ENCODE peak calls at places on chromosomes 16 and 17, in seven cellular contexts. F is WERI-Rb-1, D is endothelial cell, X is A549, E is uterus, I is stomach, B is neural crest cell. V is an unnamed sample.

GRCh38 chr17:47862621-47863440 is 11.9 kb upstream of the SP6 start:
- DNase-seq in F (no peak), D (no peak), X (peak; percentile 91), E (no peak), I (no peak), B (no peak), V (no peak)

GRCh38 chr16:56332464-56333079 is 92.8 kb downstream of the AMFR start:
- DNase-seq in F (peak; percentile 87), D (peak; percentile 52), X (peak; percentile 79), E (peak; percentile 25), I (peak; percentile 68), B (peak; percentile 63), V (peak; percentile 41)

GRCh38 chr17:76447931-76448652 is 4.9 kb downstream of the UBE2O start:
- DNase-seq in F (no peak), D (no peak), X (no peak), E (no peak), I (no peak), B (no peak), V (no peak)

GRCh38 chr17:45135978-45136791 is 698 bp downstream of the ACBD4 start:
- DNase-seq in F (no peak), D (no peak), X (no peak), E (no peak), I (no peak), B (no peak), V (no peak)

GRCh38 chr17:44956076-44956475 is 8.5 kb upstream of the KIF18B start:
- DNase-seq in F (no peak), D (no peak), X (no peak), E (no peak), I (no peak), B (no peak), V (no peak)

GRCh38 chr17:74211141-74211928 is 2.0 kb upstream of the TTYH2 start:
- DNase-seq in F (no peak), D (no peak), X (no peak), E (no peak), I (no peak), B (no peak), V (no peak)

GRCh38 chr16:69106491-69107291 is 1.2 kb downstream of the HAS3 start:
- DNase-seq in F (no peak), D (no peak), X (peak; percentile 36), E (no peak), I (no peak), B (peak; percentile 28), V (peak; percentile 69)

GRCh38 chr16:27595993-27596392 is 46.0 kb downstream of the KATNIP start:
- DNase-seq in F (peak; percentile 83), D (no peak), X (no peak), E (no peak), I (no peak), B (no peak), V (no peak)

GRCh38 chr16:10992112-10992511 is 47.7 kb downstream of the CLEC16A start:
- DNase-seq in F (no peak), D (no peak), X (no peak), E (no peak), I (no peak), B (no peak), V (no peak)

GRCh38 chr17:77254961-77255741 is 114.4 kb downstream of the SEC14L1 start:
- DNase-seq in F (no peak), D (no peak), X (peak; percentile 93), E (no peak), I (peak; percentile 53), B (no peak), V (no peak)

GRCh38 chr16:30571444-30572322 is at the start of gene ZNF688:
- DNase-seq in F (peak; percentile 97), D (peak; percentile 83), X (peak; percentile 97), E (peak; percentile 96), I (peak; percentile 94), B (peak; percentile 81), V (peak; percentile 96)

GRCh38 chr17:10265100-10265810 is 66.8 kb upstream of the GAS7 start:
- DNase-seq in F (no peak), D (no peak), X (no peak), E (no peak), I (no peak), B (no peak), V (no peak)

GRCh38 chr16:81650982-81651562 is 128.0 kb upstream of the PLCG2 start:
- DNase-seq in F (no peak), D (no peak), X (no peak), E (peak; percentile 79), I (peak; percentile 50), B (no peak), V (no peak)

GRCh38 chr16:87927195-87927562 is 9.2 kb downstream of the CA5A start:
- DNase-seq in F (no peak), D (no peak), X (no peak), E (no peak), I (no peak), B (no peak), V (no peak)
- TF ChIP-seq CTCF in F (peak; percentile 11), D (no peak), X (peak; percentile 9), E (no peak), I (no peak), B (no peak), V (no peak)

GRCh38 chr17:37358098-37358829 is 17.5 kb upstream of the C17orf78 start:
- DNase-seq in F (peak; percentile 87), D (peak; percentile 65), X (peak; percentile 82), E (peak; percentile 47), I (peak; percentile 43), B (peak; percentile 59), V (peak; percentile 63)

GRCh38 chr17:37361543-37361942 is 14.2 kb upstream of the C17orf78 start:
- DNase-seq in F (peak; percentile 35), D (no peak), X (no peak), E (no peak), I (no peak), B (no peak), V (no peak)

GRCh38 chr17:37359682-37360188 is 16.1 kb upstream of the C17orf78 start:
- DNase-seq in F (no peak), D (no peak), X (no peak), E (no peak), I (no peak), B (no peak), V (no peak)

GRCh38 chr17:37360632-37361031 is 15.2 kb upstream of the C17orf78 start:
- DNase-seq in F (no peak), D (no peak), X (peak; percentile 62), E (no peak), I (no peak), B (no peak), V (no peak)

DNA sequence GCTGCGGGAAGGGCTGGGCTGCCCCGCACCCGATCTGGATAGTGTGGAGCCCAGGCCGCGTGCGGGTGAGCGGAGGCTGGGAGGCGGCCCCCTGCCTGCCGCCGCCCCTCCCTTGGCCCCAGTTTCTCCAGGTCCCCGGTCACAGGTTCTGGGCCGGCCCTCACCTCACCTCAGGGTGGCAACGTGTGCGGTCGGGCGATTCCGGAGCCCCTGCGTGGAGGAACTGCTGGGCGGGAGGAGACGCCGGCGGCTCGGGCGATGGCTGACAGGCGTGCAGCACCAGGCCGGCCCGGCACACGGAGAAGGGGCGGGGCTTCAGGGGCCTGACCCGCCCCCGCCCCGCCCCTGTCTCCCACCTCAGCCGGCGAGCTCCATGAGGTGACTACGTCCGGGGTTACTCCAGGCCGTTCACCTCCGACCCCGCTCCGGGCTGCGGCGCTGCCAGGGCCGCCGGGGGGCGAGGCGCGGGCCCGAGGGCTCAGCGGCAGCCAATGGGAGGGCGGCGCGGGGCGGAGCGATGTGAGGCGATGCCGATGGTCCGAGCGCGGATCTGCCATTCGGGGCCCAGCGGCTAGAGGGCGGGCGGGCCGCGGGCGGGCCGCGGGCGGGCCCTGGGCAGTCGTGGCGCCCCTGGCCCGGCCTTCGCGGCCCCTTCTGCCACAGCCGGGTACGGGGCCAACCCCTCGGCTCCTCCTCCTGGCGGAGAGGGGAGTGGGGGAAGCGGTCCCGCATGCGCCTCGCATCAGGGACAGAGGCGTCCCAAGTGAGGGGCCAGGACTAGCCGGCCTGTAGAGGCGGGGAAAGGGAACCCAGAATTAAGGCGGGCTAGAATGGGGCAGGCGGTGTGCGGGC is 16.7 kb upstream of the C17orf78 start:
- DNase-seq in F (peak; percentile 97), D (peak; percentile 99), X (peak; percentile 96), E (peak; percentile 97), I (peak; percentile 95), B (peak; percentile 96), V (peak; percentile 99)
- TF ChIP-seq CTCF in F (peak; percentile 14), D (peak; percentile 55), X (peak; percentile 9), E (peak; percentile 52), I (no peak), B (peak; percentile 44), V (no peak)

GRCh38 chr16:90026135-90026534 is 6.9 kb upstream of the DBNDD1 start:
- DNase-seq in F (no peak), D (no peak), X (no peak), E (no peak), I (no peak), B (no peak), V (no peak)

GRCh38 chr16:90031186-90031930 is 12.1 kb upstream of the DBNDD1 start:
- DNase-seq in F (no peak), D (no peak), X (no peak), E (no peak), I (no peak), B (no peak), V (no peak)

GRCh38 chr16:90028985-90029384 is 9.7 kb upstream of the DBNDD1 start:
- DNase-seq in F (no peak), D (no peak), X (no peak), E (no peak), I (no peak), B (no peak), V (no peak)

GRCh38 chr16:90031931-90032663 is 12.8 kb upstream of the DBNDD1 start:
- DNase-seq in F (no peak), D (no peak), X (no peak), E (no peak), I (no peak), B (peak; percentile 41), V (no peak)

DNA sequence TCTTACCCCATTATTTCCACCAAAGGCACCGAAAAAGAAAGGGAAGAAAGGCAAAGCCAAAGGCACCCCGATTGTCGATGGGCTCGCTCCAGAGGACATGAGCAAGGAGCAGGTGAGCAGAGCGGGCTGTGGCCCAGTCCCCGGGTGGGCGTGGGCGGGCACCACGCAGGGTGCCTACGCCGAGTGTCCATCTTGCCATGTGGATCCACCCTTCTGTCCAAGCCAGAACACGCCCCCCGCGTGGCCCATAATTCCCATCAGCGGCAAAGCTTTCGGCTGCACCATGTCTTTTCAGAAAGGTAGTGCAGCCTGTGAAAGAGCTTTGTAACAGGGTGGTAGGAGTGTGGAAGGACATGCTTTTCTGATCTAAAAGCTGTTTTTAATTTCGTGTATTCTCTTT is 8.4 kb upstream of the DBNDD1 start:
- DNase-seq in F (no peak), D (no peak), X (no peak), E (no peak), I (no peak), B (no peak), V (no peak)
- TF ChIP-seq CTCF in F (no peak), D (no peak), X (no peak), E (no peak), I (no peak), B (no peak), V (no peak)

DNA sequence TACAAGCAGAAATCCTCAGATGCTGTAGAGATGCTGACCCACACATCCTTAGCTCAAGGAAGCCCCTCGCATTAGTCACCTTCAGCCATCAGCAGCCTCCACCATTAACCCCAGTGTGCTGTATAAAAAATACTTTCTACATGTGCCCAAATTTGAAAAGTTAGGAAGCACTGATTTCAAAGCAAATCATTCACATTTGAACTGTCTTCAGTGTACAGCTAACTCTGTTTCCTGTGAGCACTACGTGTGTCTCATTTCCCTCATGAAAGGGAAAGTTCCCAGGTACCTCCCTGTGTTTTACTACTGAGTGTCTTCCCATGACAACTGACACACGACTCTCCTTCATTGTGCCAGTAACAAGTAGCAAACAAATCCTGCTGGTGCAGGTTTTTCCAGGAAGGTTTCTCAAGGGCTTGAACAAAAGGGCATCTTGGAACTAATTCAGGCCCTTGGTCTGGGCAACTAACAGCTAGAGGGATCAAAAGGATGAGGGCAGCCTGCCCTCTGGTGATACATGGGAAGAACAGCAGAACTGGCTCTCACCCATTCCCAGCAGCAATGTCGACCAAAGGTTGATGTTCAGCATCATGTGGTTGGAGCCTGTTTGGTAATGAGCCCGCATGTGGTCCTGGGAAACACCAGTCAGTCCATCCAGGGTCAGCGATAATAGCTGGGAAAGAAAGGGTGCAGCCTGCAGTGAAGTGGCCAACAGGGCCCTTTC is 4.0 kb downstream of the SLC35B1 start:
- DNase-seq in F (peak; percentile 50), D (no peak), X (peak; percentile 72), E (no peak), I (no peak), B (peak; percentile 12), V (no peak)
- TF ChIP-seq CTCF in F (peak; percentile 89), D (peak; percentile 40), X (peak; percentile 57), E (peak; percentile 5), I (peak; percentile 27), B (peak; percentile 56), V (peak; percentile 13)

V was measured in GM20000.